ENCODE peak calls at places on chromosomes 7 and 10, in eight cellular contexts. One of them, this sample, is unnamed.

GRCh38 chr10:43262043-43262901 is 4.6 kb downstream of the RASGEF1A start:
- DNase-seq in SK-N-SH: peak
- DNase-seq in esophagus muscularis mucosa: no peak
- DNase-seq in HepG2: no peak
- DNase-seq in transverse colon: no peak
- DNase-seq in K562: no peak
- DNase-seq in stomach: no peak
- DNase-seq in H1: peak
- DNase-seq in this sample: no peak

GRCh38 chr7:50658696-50659095 is 93.5 kb upstream of the DDC start:
- DNase-seq in esophagus muscularis mucosa: no peak
- DNase-seq in H1: no peak
- DNase-seq in HepG2: no peak
- DNase-seq in SK-N-SH: no peak
- DNase-seq in K562: no peak
- DNase-seq in transverse colon: no peak
- DNase-seq in stomach: no peak
- DNase-seq in this sample: no peak

GRCh38 chr10:109174526-109174925 is 748.8 kb downstream of the XPNPEP1 start:
- DNase-seq in transverse colon: no peak
- DNase-seq in stomach: no peak
- DNase-seq in SK-N-SH: no peak
- DNase-seq in HepG2: no peak
- DNase-seq in esophagus muscularis mucosa: no peak
- DNase-seq in K562: no peak
- DNase-seq in H1: no peak
- DNase-seq in this sample: no peak

GRCh38 chr7:71472962-71473361 is 341.0 kb downstream of the GALNT17 start:
- DNase-seq in SK-N-SH: no peak
- DNase-seq in HepG2: no peak
- DNase-seq in stomach: no peak
- DNase-seq in H1: no peak
- DNase-seq in esophagus muscularis mucosa: no peak
- DNase-seq in transverse colon: no peak
- DNase-seq in K562: no peak
- DNase-seq in this sample: no peak

GRCh38 chr10:46546591-46547330 is 9.7 kb downstream of the GPRIN2 start:
- DNase-seq in SK-N-SH: no peak
- DNase-seq in esophagus muscularis mucosa: no peak
- DNase-seq in K562: no peak
- DNase-seq in stomach: peak
- DNase-seq in HepG2: no peak
- DNase-seq in transverse colon: peak
- DNase-seq in H1: peak
- DNase-seq in this sample: peak

GRCh38 chr7:74217455-74218342 is 7.9 kb downstream of the LAT2 start:
- DNase-seq in transverse colon: peak
- DNase-seq in HepG2: no peak
- DNase-seq in SK-N-SH: no peak
- DNase-seq in stomach: no peak
- DNase-seq in esophagus muscularis mucosa: no peak
- DNase-seq in H1: no peak
- DNase-seq in K562: no peak
- DNase-seq in this sample: no peak

GRCh38 chr10:132311338-132311939 is 3.7 kb upstream of the STK32C start:
- DNase-seq in stomach: no peak
- DNase-seq in esophagus muscularis mucosa: no peak
- DNase-seq in H1: no peak
- DNase-seq in HepG2: peak
- DNase-seq in transverse colon: no peak
- DNase-seq in SK-N-SH: no peak
- DNase-seq in K562: peak
- DNase-seq in this sample: peak

GRCh38 chr10:7950981-7951847 is 103.3 kb upstream of the GATA3 start:
- DNase-seq in stomach: no peak
- DNase-seq in H1: no peak
- DNase-seq in esophagus muscularis mucosa: no peak
- DNase-seq in transverse colon: no peak
- DNase-seq in SK-N-SH: no peak
- DNase-seq in HepG2: peak
- DNase-seq in K562: no peak
- DNase-seq in this sample: no peak

GRCh38 chr7:292826-293225 is 2.9 kb downstream of the FOXL3 start:
- DNase-seq in transverse colon: no peak
- DNase-seq in stomach: no peak
- DNase-seq in HepG2: no peak
- DNase-seq in SK-N-SH: no peak
- DNase-seq in K562: no peak
- DNase-seq in esophagus muscularis mucosa: no peak
- DNase-seq in H1: no peak
- DNase-seq in this sample: no peak

GRCh38 chr7:149285581-149285975 is 23.6 kb downstream of the ZNF783 start:
- DNase-seq in transverse colon: peak
- DNase-seq in SK-N-SH: peak
- DNase-seq in H1: no peak
- DNase-seq in HepG2: no peak
- DNase-seq in K562: peak
- DNase-seq in stomach: no peak
- DNase-seq in esophagus muscularis mucosa: no peak
- DNase-seq in this sample: no peak

GRCh38 chr10:91702586-91703088 is 69.8 kb upstream of the PPP1R3C start:
- DNase-seq in transverse colon: no peak
- DNase-seq in esophagus muscularis mucosa: no peak
- DNase-seq in SK-N-SH: no peak
- DNase-seq in H1: no peak
- DNase-seq in K562: peak
- DNase-seq in stomach: no peak
- DNase-seq in HepG2: no peak
- DNase-seq in this sample: no peak

GRCh38 chr7:148173296-148173695 is 417.3 kb upstream of the C7orf33 start:
- DNase-seq in esophagus muscularis mucosa: no peak
- DNase-seq in SK-N-SH: no peak
- DNase-seq in K562: no peak
- DNase-seq in HepG2: no peak
- DNase-seq in H1: no peak
- DNase-seq in stomach: no peak
- DNase-seq in transverse colon: no peak
- DNase-seq in this sample: no peak

GRCh38 chr10:55668326-55668922 is 692.6 kb downstream of the ZWINT start:
- DNase-seq in HepG2: peak
- DNase-seq in transverse colon: no peak
- DNase-seq in esophagus muscularis mucosa: no peak
- DNase-seq in H1: no peak
- DNase-seq in SK-N-SH: no peak
- DNase-seq in stomach: no peak
- DNase-seq in K562: peak
- DNase-seq in this sample: no peak

GRCh38 chr7:46492460-46492859 is 571.4 kb upstream of the IGFBP3 start:
- DNase-seq in K562: no peak
- DNase-seq in stomach: no peak
- DNase-seq in SK-N-SH: no peak
- DNase-seq in HepG2: no peak
- DNase-seq in transverse colon: no peak
- DNase-seq in esophagus muscularis mucosa: no peak
- DNase-seq in H1: no peak
- DNase-seq in this sample: no peak

GRCh38 chr10:31864834-31865518 is 63.7 kb downstream of the ARHGAP12 start:
- DNase-seq in transverse colon: no peak
- DNase-seq in esophagus muscularis mucosa: no peak
- DNase-seq in H1: no peak
- DNase-seq in stomach: no peak
- DNase-seq in HepG2: peak
- DNase-seq in SK-N-SH: no peak
- DNase-seq in K562: no peak
- DNase-seq in this sample: no peak

DNA sequence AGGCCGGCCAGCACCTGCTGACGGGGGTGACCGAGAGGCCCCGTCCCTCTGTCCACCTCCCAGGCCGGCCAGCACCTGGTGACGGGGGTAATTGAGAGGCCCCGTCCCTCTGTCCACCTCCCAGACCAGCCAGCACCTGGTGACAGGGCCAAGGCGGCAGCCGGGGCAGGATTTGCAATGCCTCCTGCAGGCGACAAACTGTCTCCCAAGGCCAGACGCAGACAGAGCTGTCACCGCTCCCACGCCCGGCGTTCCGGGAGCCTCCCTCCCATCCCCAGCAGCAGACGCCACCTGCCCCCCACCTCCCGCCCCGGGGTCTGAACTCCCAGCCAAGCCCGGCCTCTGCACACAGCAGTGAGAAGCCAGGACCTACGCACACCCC is 94.9 kb upstream of the DIP2C start:
- DNase-seq in SK-N-SH: no peak
- DNase-seq in HepG2: no peak
- DNase-seq in stomach: peak
- DNase-seq in esophagus muscularis mucosa: no peak
- DNase-seq in K562: no peak
- DNase-seq in transverse colon: peak
- DNase-seq in H1: peak
- DNase-seq in this sample: no peak
- TF ChIP-seq EP300 in SK-N-SH: no peak
- TF ChIP-seq EP300 in HepG2: no peak
- TF ChIP-seq EP300 in stomach: no peak
- TF ChIP-seq EP300 in esophagus muscularis mucosa: no peak
- TF ChIP-seq EP300 in K562: no peak
- TF ChIP-seq EP300 in transverse colon: no peak
- TF ChIP-seq EP300 in H1: no peak
- TF ChIP-seq EP300 in this sample: no peak

GRCh38 chr7:105268056-105268455 is 120.7 kb downstream of the SRPK2 start:
- DNase-seq in SK-N-SH: peak
- DNase-seq in stomach: no peak
- DNase-seq in esophagus muscularis mucosa: no peak
- DNase-seq in H1: no peak
- DNase-seq in K562: peak
- DNase-seq in transverse colon: no peak
- DNase-seq in HepG2: no peak
- DNase-seq in this sample: no peak

GRCh38 chr7:105267244-105267643 is 121.5 kb downstream of the SRPK2 start:
- DNase-seq in HepG2: no peak
- DNase-seq in H1: no peak
- DNase-seq in stomach: no peak
- DNase-seq in K562: no peak
- DNase-seq in transverse colon: no peak
- DNase-seq in SK-N-SH: no peak
- DNase-seq in esophagus muscularis mucosa: no peak
- DNase-seq in this sample: no peak

GRCh38 chr7:105270117-105270516 is 118.6 kb downstream of the SRPK2 start:
- DNase-seq in stomach: no peak
- DNase-seq in K562: no peak
- DNase-seq in SK-N-SH: no peak
- DNase-seq in H1: no peak
- DNase-seq in esophagus muscularis mucosa: no peak
- DNase-seq in HepG2: no peak
- DNase-seq in transverse colon: no peak
- DNase-seq in this sample: no peak

GRCh38 chr7:105269397-105269796 is 119.3 kb downstream of the SRPK2 start:
- DNase-seq in esophagus muscularis mucosa: no peak
- DNase-seq in H1: no peak
- DNase-seq in HepG2: no peak
- DNase-seq in stomach: no peak
- DNase-seq in transverse colon: no peak
- DNase-seq in K562: no peak
- DNase-seq in SK-N-SH: no peak
- DNase-seq in this sample: no peak

DNA sequence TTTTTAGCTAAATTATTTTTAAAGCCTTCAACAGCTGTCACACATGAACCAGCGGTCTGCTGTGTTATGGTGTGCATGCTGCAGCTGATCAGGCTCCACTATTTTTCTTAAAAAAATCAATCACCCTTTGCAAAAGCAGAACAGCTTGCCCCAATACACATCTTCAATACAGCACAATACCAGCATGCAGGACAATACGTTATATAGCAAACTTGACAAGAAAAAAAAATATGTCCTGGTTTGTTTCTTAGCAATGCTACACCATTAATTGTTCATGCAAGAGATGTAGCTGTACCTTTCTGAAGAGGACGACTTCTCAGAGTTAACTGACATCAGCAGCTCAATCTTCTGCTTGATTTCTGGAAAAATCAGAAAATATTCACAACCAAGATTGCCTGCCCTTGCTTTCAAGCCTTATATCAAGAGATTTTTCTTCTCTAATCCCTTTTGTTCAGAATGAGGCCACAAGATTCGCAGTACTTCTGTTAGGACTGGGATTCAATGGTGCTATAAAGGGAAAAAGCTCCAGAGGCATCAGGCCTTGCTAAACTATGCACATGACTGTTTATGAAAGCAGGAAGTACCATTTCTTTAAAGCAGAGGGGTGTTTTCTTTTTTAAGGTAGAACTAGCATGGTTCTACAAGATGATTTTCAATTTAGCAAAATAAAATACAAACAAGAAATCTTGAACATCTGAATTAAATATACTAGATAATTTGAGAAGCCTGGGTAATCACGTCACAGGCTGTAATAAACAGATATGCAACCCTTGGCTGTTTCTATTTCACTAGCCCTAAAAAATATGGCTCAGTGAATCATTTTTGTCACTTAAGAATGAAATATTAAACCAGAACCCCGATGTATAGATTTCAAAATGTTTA is 120.0 kb downstream of the SRPK2 start:
- DNase-seq in HepG2: peak
- DNase-seq in esophagus muscularis mucosa: no peak
- DNase-seq in transverse colon: no peak
- DNase-seq in stomach: no peak
- DNase-seq in H1: no peak
- DNase-seq in SK-N-SH: peak
- DNase-seq in K562: peak
- DNase-seq in this sample: no peak
- TF ChIP-seq POLR2AphosphoS5 in HepG2: no peak
- TF ChIP-seq POLR2AphosphoS5 in esophagus muscularis mucosa: peak
- TF ChIP-seq POLR2AphosphoS5 in transverse colon: peak
- TF ChIP-seq POLR2AphosphoS5 in stomach: peak
- TF ChIP-seq POLR2AphosphoS5 in H1: no peak
- TF ChIP-seq POLR2AphosphoS5 in SK-N-SH: peak
- TF ChIP-seq POLR2AphosphoS5 in K562: no peak
- TF ChIP-seq POLR2AphosphoS5 in this sample: peak

DNA sequence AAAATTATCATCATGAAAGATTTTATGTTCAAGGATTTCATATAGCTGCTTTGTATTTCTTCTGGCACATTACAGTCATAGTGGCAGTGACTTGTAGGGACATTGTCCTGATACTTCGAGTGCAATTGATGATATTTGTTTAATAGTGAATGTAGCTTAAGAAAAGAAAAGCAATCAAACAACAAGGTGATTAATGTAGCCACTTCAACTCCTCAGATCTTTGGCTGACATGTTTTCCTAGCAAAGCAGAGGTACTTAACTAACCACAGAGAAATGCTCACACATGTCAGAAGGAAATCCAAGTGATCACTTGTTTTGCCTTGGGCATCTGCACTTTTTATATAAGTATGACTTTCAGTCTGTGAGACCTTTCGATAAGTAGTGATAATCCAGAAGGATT is 470.3 kb downstream of the AUTS2 start:
- DNase-seq in stomach: no peak
- DNase-seq in K562: no peak
- DNase-seq in SK-N-SH: no peak
- DNase-seq in transverse colon: no peak
- DNase-seq in esophagus muscularis mucosa: no peak
- DNase-seq in H1: no peak
- DNase-seq in HepG2: no peak
- DNase-seq in this sample: no peak
- H3K27ac ChIP-seq in stomach: no peak
- H3K27ac ChIP-seq in K562: no peak
- H3K27ac ChIP-seq in SK-N-SH: no peak
- H3K27ac ChIP-seq in transverse colon: no peak
- H3K27ac ChIP-seq in esophagus muscularis mucosa: no peak
- H3K27ac ChIP-seq in H1: no peak
- H3K27ac ChIP-seq in HepG2: no peak
- H3K27ac ChIP-seq in this sample: no peak

GRCh38 chr7:156827587-156828203 is 65.3 kb downstream of the LMBR1 start:
- DNase-seq in H1: no peak
- DNase-seq in esophagus muscularis mucosa: no peak
- DNase-seq in HepG2: no peak
- DNase-seq in K562: peak
- DNase-seq in transverse colon: no peak
- DNase-seq in SK-N-SH: peak
- DNase-seq in stomach: no peak
- DNase-seq in this sample: no peak
- TF ChIP-seq EP300 in H1: no peak
- TF ChIP-seq EP300 in esophagus muscularis mucosa: no peak
- TF ChIP-seq EP300 in HepG2: no peak
- TF ChIP-seq EP300 in K562: no peak
- TF ChIP-seq EP300 in transverse colon: no peak
- TF ChIP-seq EP300 in SK-N-SH: no peak
- TF ChIP-seq EP300 in stomach: no peak
- TF ChIP-seq EP300 in this sample: no peak